ENCODE peak calls at places on chromosomes 13 and 19, in nine cellular contexts. Q is CD4-positive, alpha-beta T cell; P is Peyer's patch; N is activated CD4-positive, alpha-beta T cell treated with anti-CD3 and anti-CD28 coated beads, Interleukin-2, amount 50 U/mL, for 48 hours; B is stomach; K is cardiac muscle cell; M is mucosa of gallbladder; G is GM04504; H is activated naive CD8-positive, alpha-beta T cell treated with anti-CD3 and anti-CD28 coated beads, Interleukin-2, amount 50 U/mL, for 24 hours. O is an unnamed sample.

GRCh38 chr13:25846227-25846984 is 205.4 kb downstream of the SHISA2 start:
- DNase-seq in H (no peak), B (no peak), G (no peak), Q (no peak), M (no peak), N (no peak), P (no peak), K (no peak), O (no peak)

GRCh38 chr13:43780666-43781065 is 6.1 kb downstream of the ENOX1 start:
- DNase-seq in Q (no peak), M (no peak), P (no peak), G (no peak), H (no peak), K (no peak), N (no peak), B (no peak), O (no peak)

GRCh38 chr19:47444388-47444821 is 25.1 kb upstream of the MEIS3 start:
- DNase-seq in P (no peak), M (no peak), H (no peak), B (no peak), N (no peak), K (peak; percentile 68), G (no peak), Q (peak; percentile 41), O (no peak)

GRCh38 chr19:3617463-3617862 is 9.1 kb downstream of the CACTIN start:
- DNase-seq in M (no peak), K (no peak), B (peak; percentile 75), Q (peak; percentile 21), H (no peak), P (no peak), N (no peak), G (no peak), O (no peak)

GRCh38 chr13:76293346-76293745 is 592.9 kb downstream of the KCTD12 start:
- DNase-seq in N (no peak), P (no peak), B (no peak), H (no peak), M (no peak), G (peak; percentile 22), K (no peak), Q (no peak), O (no peak)

GRCh38 chr19:33552928-33553279 is 31.3 kb upstream of the PEPD start:
- DNase-seq in K (no peak), G (no peak), N (no peak), P (no peak), Q (no peak), H (no peak), B (no peak), M (no peak), O (no peak)

GRCh38 chr19:30367001-30367400 is 5.2 kb upstream of the ZNF536 start:
- DNase-seq in H (no peak), P (no peak), Q (no peak), B (no peak), M (no peak), G (no peak), N (no peak), K (no peak), O (no peak)

GRCh38 chr19:1237754-1238372 is at the start of gene CBARP:
- DNase-seq in G (no peak), B (no peak), M (no peak), K (peak; percentile 87), H (peak; percentile 36), P (no peak), N (no peak), Q (no peak), O (peak; percentile 39)

GRCh38 chr13:45374917-45375316 is 33.9 kb upstream of the TPT1 start:
- DNase-seq in M (no peak), H (no peak), N (no peak), P (no peak), B (no peak), K (no peak), Q (no peak), G (no peak), O (no peak)

O was measured in activated B cell treated with CpG ODN at 0.5 μM for 24 hours.